ENCODE peak calls at places on chromosomes 2 and 18, in four cellular contexts. F, I, K and W are unnamed samples.

GRCh38 chr2:32884346-32884745 is 62.4 kb upstream of the LTBP1 start:
- DNase-seq in F (no peak), I (no peak), K (no peak), W (no peak)

GRCh38 chr18:42850174-42850766 is 265.2 kb downstream of the RIT2 start:
- DNase-seq in F (no peak), I (no peak), K (no peak), W (no peak)

GRCh38 chr2:72142743-72143440 is 4.8 kb downstream of the CYP26B1 start:
- DNase-seq in F (no peak), I (no peak), K (no peak), W (no peak)

GRCh38 chr2:226733189-226733858 is 66.3 kb downstream of the IRS1 start:
- DNase-seq in F (no peak), I (no peak), K (no peak), W (no peak)

GRCh38 chr18:69968073-69968472 is 20.4 kb upstream of the CD226 start:
- DNase-seq in F (no peak), I (no peak), K (no peak), W (no peak)

GRCh38 chr2:180203972-180204371 is 196.9 kb upstream of the CWC22 start:
- DNase-seq in F (no peak), I (no peak), K (peak), W (no peak)

GRCh38 chr2:126864861-126865260 is 33.8 kb upstream of the TEX51 start:
- DNase-seq in F (no peak), I (no peak), K (no peak), W (no peak)

GRCh38 chr18:58838946-58839345 is 25.7 kb upstream of the ZNF532 start:
- DNase-seq in F (no peak), I (no peak), K (no peak), W (no peak)